ENCODE peak calls at places on chromosomes 12 and 14, in six cellular contexts. P, N, H, S, W and O are unnamed samples.
A peak's percentile ranks its signal among the peaks of the same experiment; 100 is the strongest.

GRCh38 chr14:24693941-24694507 is 60.0 kb upstream of the GZMB start:
- DNase-seq in P (no peak), N (no peak), H (no peak), S (no peak), W (no peak), O (no peak)

GRCh38 chr14:104224516-104225281 is 86.3 kb downstream of the KIF26A start:
- DNase-seq in P (no peak), N (peak; percentile 15), H (peak; percentile 64), S (no peak), W (no peak), O (no peak)

GRCh38 chr14:72946491-72946890 is 20.2 kb downstream of the DCAF4 start:
- DNase-seq in P (no peak), N (no peak), H (no peak), S (no peak), W (no peak), O (no peak)

GRCh38 chr14:94623856-94624499 is 11.8 kb downstream of the SERPINA3 start:
- DNase-seq in P (no peak), N (no peak), H (no peak), S (no peak), W (peak; percentile 44), O (no peak)

GRCh38 chr12:37546901-37547475 is 769.6 kb upstream of the ALG10B start:
- DNase-seq in P (no peak), N (no peak), H (no peak), S (no peak), W (no peak), O (no peak)

GRCh38 chr12:12294215-12295005 is 27.6 kb upstream of the LRP6 start:
- DNase-seq in P (no peak), N (no peak), H (no peak), S (no peak), W (no peak), O (no peak)

GRCh38 chr14:47539065-47539464 is 136.3 kb downstream of the MDGA2 start:
- DNase-seq in P (no peak), N (peak; percentile 13), H (no peak), S (peak; percentile 5), W (no peak), O (no peak)

GRCh38 chr12:58750484-58750883 is 169.8 kb downstream of the LRIG3 start:
- DNase-seq in P (peak; percentile 5), N (peak; percentile 67), H (no peak), S (no peak), W (no peak), O (no peak)

GRCh38 chr12:53951577-53952334 is 2.9 kb upstream of the HOXC12 start:
- DNase-seq in P (no peak), N (no peak), H (no peak), S (no peak), W (no peak), O (no peak)

GRCh38 chr12:66709444-66709773 is 30.5 kb upstream of the GRIP1 start:
- DNase-seq in P (no peak), N (no peak), H (no peak), S (no peak), W (no peak), O (no peak)

GRCh38 chr14:101027966-101028365 is 124.4 kb upstream of the RTL1 start:
- DNase-seq in P (no peak), N (no peak), H (peak; percentile 17), S (no peak), W (peak; percentile 19), O (no peak)

GRCh38 chr12:91529829-91530228 is 347.2 kb upstream of the DCN start:
- DNase-seq in P (no peak), N (peak; percentile 62), H (no peak), S (no peak), W (no peak), O (no peak)

GRCh38 chr14:38405851-38406630 is 150.1 kb upstream of the CLEC14A start:
- DNase-seq in P (no peak), N (peak; percentile 0), H (no peak), S (no peak), W (no peak), O (no peak)

GRCh38 chr12:128019996-128020544 is 246.9 kb upstream of the TMEM132C start:
- DNase-seq in P (no peak), N (no peak), H (no peak), S (no peak), W (no peak), O (no peak)

GRCh38 chr14:33636715-33637114 is 314.2 kb downstream of the EGLN3 start:
- DNase-seq in P (no peak), N (no peak), H (no peak), S (no peak), W (no peak), O (no peak)

GRCh38 chr12:118645219-118645618 is 268.9 kb downstream of the SUDS3 start:
- DNase-seq in P (no peak), N (peak; percentile 10), H (no peak), S (no peak), W (no peak), O (no peak)

GRCh38 chr14:36315159-36315853 is 5.1 kb downstream of the MBIP start:
- DNase-seq in P (no peak), N (no peak), H (no peak), S (no peak), W (no peak), O (no peak)

GRCh38 chr12:122449317-122449716 is 26.8 kb upstream of the CLIP1 start:
- DNase-seq in P (no peak), N (peak; percentile 76), H (no peak), S (no peak), W (no peak), O (no peak)

GRCh38 chr14:44782775-44783238 is 178.9 kb downstream of the KLHL28 start:
- DNase-seq in P (no peak), N (no peak), H (no peak), S (no peak), W (no peak), O (no peak)

GRCh38 chr12:24719293-24719721 is 229.6 kb downstream of the BCAT1 start:
- DNase-seq in P (no peak), N (no peak), H (no peak), S (no peak), W (no peak), O (no peak)

GRCh38 chr14:104285483-104285790 is 147.1 kb downstream of the KIF26A start:
- DNase-seq in P (no peak), N (no peak), H (no peak), S (no peak), W (no peak), O (peak; percentile 22)

GRCh38 chr14:72256055-72256454 is 323.8 kb downstream of the RGS6 start:
- DNase-seq in P (no peak), N (no peak), H (no peak), S (no peak), W (no peak), O (no peak)

GRCh38 chr12:41368006-41368405 is 179.9 kb downstream of the PDZRN4 start:
- DNase-seq in P (no peak), N (peak; percentile 38), H (no peak), S (no peak), W (no peak), O (no peak)

GRCh38 chr14:26004342-26004741 is 593.5 kb downstream of the NOVA1 start:
- DNase-seq in P (no peak), N (no peak), H (no peak), S (no peak), W (no peak), O (no peak)
- TF ChIP-seq EP300 in P (no peak), N (no peak), H (no peak), S (no peak), W (no peak), O (no peak)

GRCh38 chr14:105480807-105481801 is 5.6 kb upstream of the CRIP1 start:
- DNase-seq in P (peak; percentile 96), N (peak; percentile 95), H (peak; percentile 94), S (peak; percentile 66), W (peak; percentile 96), O (peak; percentile 93)

GRCh38 chr14:105483300-105484068 is 3.2 kb upstream of the CRIP1 start:
- DNase-seq in P (no peak), N (peak; percentile 60), H (no peak), S (no peak), W (no peak), O (no peak)

GRCh38 chr14:105480165-105480564 is 5.5 kb downstream of the CRIP2 start:
- DNase-seq in P (no peak), N (no peak), H (no peak), S (no peak), W (peak; percentile 81), O (no peak)

GRCh38 chr14:105482486-105483110 is 4.1 kb upstream of the CRIP1 start:
- DNase-seq in P (no peak), N (no peak), H (no peak), S (no peak), W (no peak), O (no peak)

GRCh38 chr14:105481886-105482454 is 4.7 kb upstream of the CRIP1 start:
- DNase-seq in P (peak; percentile 97), N (peak; percentile 99), H (peak; percentile 89), S (no peak), W (peak; percentile 99), O (peak; percentile 94)
- TF ChIP-seq POLR2A in P (peak; percentile 16), N (peak; percentile 10), H (no peak), S (no peak), W (no peak), O (peak; percentile 27)

GRCh38 chr14:91392623-91393303 is 24.9 kb downstream of the CCDC88C start:
- DNase-seq in P (no peak), N (no peak), H (no peak), S (no peak), W (no peak), O (no peak)

GRCh38 chr14:91388551-91388975 is 29.1 kb downstream of the CCDC88C start:
- DNase-seq in P (no peak), N (no peak), H (no peak), S (no peak), W (no peak), O (no peak)

GRCh38 chr14:91387996-91388395 is 29.6 kb downstream of the CCDC88C start:
- DNase-seq in P (no peak), N (no peak), H (no peak), S (no peak), W (no peak), O (no peak)

GRCh38 chr14:91389173-91389572 is 28.4 kb downstream of the CCDC88C start:
- DNase-seq in P (no peak), N (no peak), H (no peak), S (no peak), W (no peak), O (no peak)

GRCh38 chr14:91390165-91390778 is 27.3 kb downstream of the CCDC88C start:
- DNase-seq in P (no peak), N (no peak), H (no peak), S (no peak), W (no peak), O (no peak)
- H3K4me1 ChIP-seq in P (no peaks in the 10 kb centered on the region), N (no peaks in the 10 kb centered on the region), H (no peaks in the 10 kb centered on the region), S (peaks cover 44% of the 10 kb centered on the region), W (peaks cover 27% of the 10 kb centered on the region), O (peaks cover 34% of the 10 kb centered on the region)

DNA sequence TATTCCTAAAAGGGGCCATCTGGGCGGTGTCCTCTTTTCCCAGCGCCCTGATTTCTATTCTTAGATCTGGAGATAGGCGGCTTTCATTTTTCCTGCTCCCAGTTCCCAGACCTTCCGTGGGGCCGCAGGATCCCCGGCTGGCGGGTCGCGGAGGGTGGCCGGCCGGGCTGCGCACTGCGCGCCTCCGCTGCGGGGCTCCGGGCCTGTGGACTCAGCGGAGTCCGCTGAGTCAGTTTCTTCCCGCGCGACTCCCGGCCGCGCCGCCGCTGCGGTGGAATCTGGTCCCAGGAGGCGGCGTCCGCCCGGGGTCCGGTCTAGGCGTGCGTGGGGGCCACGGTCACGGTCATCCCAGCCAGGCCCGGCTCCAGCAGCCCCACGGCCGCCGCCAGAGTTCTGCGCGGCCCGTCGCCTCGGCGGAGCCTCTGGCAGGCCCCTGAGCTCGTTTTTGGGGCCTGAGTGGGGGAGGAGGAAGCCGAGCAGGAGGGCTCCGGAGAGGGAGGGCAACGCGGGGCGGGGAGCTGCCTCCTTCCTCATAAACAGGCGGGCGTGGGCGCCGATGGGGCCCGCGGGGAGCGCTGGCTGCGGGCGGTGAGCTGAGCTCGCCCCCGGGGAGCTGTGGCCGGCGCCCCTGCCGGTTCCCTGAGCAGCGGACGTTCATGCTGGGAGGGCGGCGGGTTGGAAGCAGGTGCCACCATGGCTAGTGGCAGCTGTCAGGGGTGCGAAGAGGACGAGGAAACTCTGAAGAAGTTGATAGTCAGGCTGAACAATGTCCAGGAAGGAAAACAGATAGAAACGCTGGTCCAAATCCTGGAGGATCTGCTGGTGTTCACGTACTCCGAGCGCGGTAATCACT is at the start of gene LRRK2:
- DNase-seq in P (peak; percentile 68), N (peak; percentile 78), H (peak; percentile 90), S (no peak), W (peak; percentile 86), O (peak; percentile 96)
- TF ChIP-seq EP300 in P (no peak), N (no peak), H (no peak), S (no peak), W (no peak), O (no peak)